ENCODE peak calls at places on chromosomes 6 and 20, in four cellular contexts. D is GM12891, E is upper lobe of left lung, C is suprapubic skin. B is an unnamed sample.

GRCh38 chr6:124334359-124334758 is 530.7 kb downstream of the NKAIN2 start:
- DNase-seq in D (no peak), E (no peak), C (no peak), B (no peak)

GRCh38 chr6:5025911-5026819 is 22.3 kb upstream of the RPP40 start:
- DNase-seq in D (no peak), E (no peak), C (no peak), B (no peak)

GRCh38 chr6:143194095-143194589 is 133.5 kb downstream of the AIG1 start:
- DNase-seq in D (no peak), E (no peak), C (no peak), B (no peak)

GRCh38 chr20:7094438-7094997 is 327.0 kb downstream of the BMP2 start:
- DNase-seq in D (no peak), E (no peak), C (no peak), B (no peak)

GRCh38 chr6:34143884-34144580 is 1.9 kb downstream of the GRM4 start:
- DNase-seq in D (peak), E (peak), C (no peak), B (no peak)

GRCh38 chr6:40232698-40233097 is 298.4 kb upstream of the MOCS1 start:
- DNase-seq in D (no peak), E (no peak), C (no peak), B (no peak)

GRCh38 chr6:170011233-170012142 is 260.1 kb downstream of the ERMARD start:
- DNase-seq in D (no peak), E (peak), C (peak), B (no peak)

GRCh38 chr6:106529438-106529837 is 99.9 kb downstream of the RTN4IP1 start:
- DNase-seq in D (no peak), E (no peak), C (no peak), B (no peak)

GRCh38 chr20:62902926-62903615 is 23.2 kb downstream of the DIDO1 start:
- DNase-seq in D (no peak), E (no peak), C (no peak), B (no peak)

GRCh38 chr20:47544240-47544639 is 42.6 kb downstream of the NCOA3 start:
- DNase-seq in D (no peak), E (no peak), C (no peak), B (no peak)

GRCh38 chr6:25961619-25962367 is 809 bp upstream of the TRIM38 start:
- DNase-seq in D (no peak), E (no peak), C (no peak), B (no peak)

GRCh38 chr6:85408039-85408438 is 41.8 kb upstream of the NT5E start:
- DNase-seq in D (no peak), E (no peak), C (no peak), B (no peak)

GRCh38 chr6:68497927-68498326 is 137.2 kb upstream of the ADGRB3 start:
- DNase-seq in D (no peak), E (no peak), C (no peak), B (no peak)

GRCh38 chr6:126945150-126945549 is 173.3 kb upstream of the RSPO3 start:
- DNase-seq in D (no peak), E (no peak), C (no peak), B (no peak)

GRCh38 chr6:126944512-126944911 is 174.0 kb upstream of the RSPO3 start:
- DNase-seq in D (no peak), E (no peak), C (no peak), B (no peak)

DNA sequence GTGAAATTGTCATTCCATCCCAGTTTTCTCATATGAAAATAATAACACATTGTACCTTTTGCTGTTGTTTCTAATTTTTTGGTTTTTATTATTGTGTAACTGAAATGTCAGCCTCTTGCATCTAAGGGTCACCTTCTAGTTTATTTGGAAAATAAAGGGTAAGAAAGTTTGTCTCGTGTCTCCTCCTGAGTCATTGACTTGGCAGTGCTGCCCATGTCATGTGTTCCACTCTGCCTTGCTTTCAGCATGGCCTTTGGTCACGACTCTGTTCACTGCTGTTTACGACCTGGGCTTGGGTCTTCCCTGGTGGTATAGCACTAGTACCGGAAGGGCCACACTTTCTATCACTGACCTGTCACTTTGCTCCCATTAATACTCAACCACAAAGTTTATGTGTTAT is 171.4 kb upstream of the RSPO3 start:
- DNase-seq in D (no peak), E (no peak), C (peak), B (no peak)
- TF ChIP-seq POLR2AphosphoS5 in D (no peak), E (no peak), C (no peak), B (no peak)

GRCh38 chr6:30914076-30914853 is at the start of gene VARS2:
- DNase-seq in D (peak), E (peak), C (peak), B (peak)
- TF ChIP-seq POLR2A in D (peak), E (no peak), C (peak), B (peak)

GRCh38 chr20:37383229-37383989 is 37.5 kb downstream of the SRC start:
- DNase-seq in D (no peak), E (no peak), C (no peak), B (no peak)
- TF ChIP-seq POLR2AphosphoS5 in D (no peak), E (no peak), C (no peak), B (no peak)

DNA sequence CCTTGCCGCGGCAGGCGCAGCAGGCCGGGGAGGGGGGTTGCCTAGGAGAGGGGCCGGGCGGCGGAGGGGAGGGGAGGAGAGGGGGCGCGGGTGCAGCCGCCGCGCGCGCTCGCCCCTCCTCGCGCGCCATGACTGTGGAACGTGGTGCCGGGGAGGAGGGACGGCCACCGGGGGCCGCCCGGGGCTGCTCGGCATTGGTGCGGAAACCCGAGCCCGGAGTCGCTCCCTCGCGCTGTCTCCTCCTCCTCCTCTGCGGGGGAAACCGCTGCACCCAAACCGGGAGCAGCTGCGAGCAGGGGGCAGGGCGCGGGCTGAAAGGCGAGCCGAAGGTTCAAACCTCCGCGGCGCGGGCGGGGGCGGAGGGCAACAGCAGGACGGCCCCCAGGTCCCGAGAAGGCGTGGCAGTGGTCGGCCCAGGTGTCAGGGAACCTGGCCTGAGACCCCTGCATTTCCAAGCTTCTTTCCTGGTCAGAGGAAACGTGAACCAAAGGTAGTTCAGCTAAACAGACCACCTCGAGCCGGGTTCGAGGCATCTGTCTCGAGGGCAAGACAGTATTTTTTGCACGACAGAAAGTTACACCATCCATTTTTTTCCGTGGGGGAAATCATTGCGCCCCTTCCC is 1.4 kb upstream of the TRERF1 start:
- DNase-seq in D (peak), E (peak), C (peak), B (peak)
- TF ChIP-seq POLR2A in D (no peak), E (no peak), C (no peak), B (peak)

DNA sequence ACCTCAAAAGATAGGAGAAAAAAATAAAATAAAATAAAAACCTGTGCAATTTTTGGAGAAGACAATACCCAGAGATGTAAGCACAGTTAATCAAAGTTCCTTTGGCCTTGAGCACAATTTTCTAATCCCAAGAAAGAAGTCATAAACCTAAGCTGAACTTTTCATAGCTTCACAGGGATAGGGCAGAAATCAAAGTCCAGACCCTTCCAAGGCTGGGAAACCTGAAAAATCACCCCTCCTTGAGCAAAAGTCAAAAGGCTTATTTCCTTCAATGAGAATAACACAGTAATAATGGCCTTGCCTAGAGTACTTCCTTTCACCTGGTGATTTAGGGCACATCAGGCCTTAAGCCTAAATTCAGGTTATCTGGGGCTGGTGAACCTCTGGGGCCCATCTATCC is 415.0 kb upstream of the BTBD3 start:
- DNase-seq in D (no peak), E (no peak), C (no peak), B (no peak)
- TF ChIP-seq POLR2AphosphoS5 in D (no peak), E (no peak), C (no peak), B (no peak)

B was measured in GM12892.